ENCODE peak calls at places on chromosomes 3 and 15, in ten cellular contexts. One of them, this sample, is unnamed.

GRCh38 chr3:30890907-30891306 is 3.6 kb downstream of the GADL1 start:
- DNase-seq in neuronal stem cell: no peak
- DNase-seq in activated naive CD8-positive, alpha-beta T cell treated with anti-CD3 and anti-CD28 coated beads for 36 hours: no peak
- DNase-seq in effector memory CD8-positive, alpha-beta T cell: no peak
- DNase-seq in activated CD4-positive, alpha-beta T cell treated with anti-CD3 and anti-CD28 coated beads for 24 hours: no peak
- DNase-seq in KBM-7: no peak
- DNase-seq in skeletal muscle cell: no peak
- DNase-seq in ELF-1: no peak
- DNase-seq in LoVo: no peak
- DNase-seq in iris pigment epithelial cell: no peak
- DNase-seq in this sample: no peak

GRCh38 chr3:129345281-129345680 is 66.6 kb downstream of the HMCES start:
- DNase-seq in ELF-1: no peak
- DNase-seq in skeletal muscle cell: no peak
- DNase-seq in neuronal stem cell: no peak
- DNase-seq in activated naive CD8-positive, alpha-beta T cell treated with anti-CD3 and anti-CD28 coated beads for 36 hours: no peak
- DNase-seq in LoVo: no peak
- DNase-seq in iris pigment epithelial cell: no peak
- DNase-seq in effector memory CD8-positive, alpha-beta T cell: no peak
- DNase-seq in activated CD4-positive, alpha-beta T cell treated with anti-CD3 and anti-CD28 coated beads for 24 hours: no peak
- DNase-seq in KBM-7: no peak
- DNase-seq in this sample: no peak

GRCh38 chr15:35071071-35071470 is 14.0 kb downstream of the NANOGP8 start:
- DNase-seq in activated CD4-positive, alpha-beta T cell treated with anti-CD3 and anti-CD28 coated beads for 24 hours: no peak
- DNase-seq in activated naive CD8-positive, alpha-beta T cell treated with anti-CD3 and anti-CD28 coated beads for 36 hours: no peak
- DNase-seq in ELF-1: no peak
- DNase-seq in effector memory CD8-positive, alpha-beta T cell: no peak
- DNase-seq in KBM-7: no peak
- DNase-seq in skeletal muscle cell: no peak
- DNase-seq in neuronal stem cell: no peak
- DNase-seq in iris pigment epithelial cell: no peak
- DNase-seq in LoVo: no peak
- DNase-seq in this sample: no peak

GRCh38 chr15:67189326-67190051 is 65.0 kb downstream of the AAGAB start:
- DNase-seq in KBM-7: no peak
- DNase-seq in activated naive CD8-positive, alpha-beta T cell treated with anti-CD3 and anti-CD28 coated beads for 36 hours: no peak
- DNase-seq in ELF-1: no peak
- DNase-seq in LoVo: no peak
- DNase-seq in neuronal stem cell: no peak
- DNase-seq in activated CD4-positive, alpha-beta T cell treated with anti-CD3 and anti-CD28 coated beads for 24 hours: no peak
- DNase-seq in skeletal muscle cell: no peak
- DNase-seq in effector memory CD8-positive, alpha-beta T cell: no peak
- DNase-seq in iris pigment epithelial cell: peak
- DNase-seq in this sample: no peak

GRCh38 chr15:89021224-89021623 is 67.0 kb upstream of the ABHD2 start:
- DNase-seq in LoVo: no peak
- DNase-seq in skeletal muscle cell: no peak
- DNase-seq in activated naive CD8-positive, alpha-beta T cell treated with anti-CD3 and anti-CD28 coated beads for 36 hours: no peak
- DNase-seq in iris pigment epithelial cell: no peak
- DNase-seq in activated CD4-positive, alpha-beta T cell treated with anti-CD3 and anti-CD28 coated beads for 24 hours: no peak
- DNase-seq in effector memory CD8-positive, alpha-beta T cell: no peak
- DNase-seq in KBM-7: peak
- DNase-seq in neuronal stem cell: no peak
- DNase-seq in ELF-1: no peak
- DNase-seq in this sample: no peak

GRCh38 chr3:32432711-32433530 is 41.3 kb downstream of the CMTM7 start:
- DNase-seq in skeletal muscle cell: no peak
- DNase-seq in neuronal stem cell: no peak
- DNase-seq in activated naive CD8-positive, alpha-beta T cell treated with anti-CD3 and anti-CD28 coated beads for 36 hours: peak
- DNase-seq in activated CD4-positive, alpha-beta T cell treated with anti-CD3 and anti-CD28 coated beads for 24 hours: no peak
- DNase-seq in ELF-1: no peak
- DNase-seq in LoVo: no peak
- DNase-seq in KBM-7: no peak
- DNase-seq in effector memory CD8-positive, alpha-beta T cell: peak
- DNase-seq in iris pigment epithelial cell: peak
- DNase-seq in this sample: no peak

GRCh38 chr15:89690276-89691218 is at the start of the genes PEX11A and WDR93:
- DNase-seq in ELF-1: peak
- DNase-seq in effector memory CD8-positive, alpha-beta T cell: peak
- DNase-seq in LoVo: peak
- DNase-seq in skeletal muscle cell: no peak
- DNase-seq in activated naive CD8-positive, alpha-beta T cell treated with anti-CD3 and anti-CD28 coated beads for 36 hours: peak
- DNase-seq in activated CD4-positive, alpha-beta T cell treated with anti-CD3 and anti-CD28 coated beads for 24 hours: peak
- DNase-seq in iris pigment epithelial cell: peak
- DNase-seq in neuronal stem cell: peak
- DNase-seq in KBM-7: no peak
- DNase-seq in this sample: peak

GRCh38 chr15:69357773-69358765 is 56.1 kb upstream of the KIF23 start:
- DNase-seq in iris pigment epithelial cell: peak
- DNase-seq in skeletal muscle cell: no peak
- DNase-seq in LoVo: no peak
- DNase-seq in activated naive CD8-positive, alpha-beta T cell treated with anti-CD3 and anti-CD28 coated beads for 36 hours: no peak
- DNase-seq in activated CD4-positive, alpha-beta T cell treated with anti-CD3 and anti-CD28 coated beads for 24 hours: no peak
- DNase-seq in ELF-1: peak
- DNase-seq in effector memory CD8-positive, alpha-beta T cell: no peak
- DNase-seq in KBM-7: no peak
- DNase-seq in neuronal stem cell: peak
- DNase-seq in this sample: no peak

GRCh38 chr3:100548053-100548452 is 55.6 kb downstream of the TMEM45A start:
- DNase-seq in skeletal muscle cell: no peak
- DNase-seq in KBM-7: no peak
- DNase-seq in ELF-1: no peak
- DNase-seq in effector memory CD8-positive, alpha-beta T cell: no peak
- DNase-seq in activated naive CD8-positive, alpha-beta T cell treated with anti-CD3 and anti-CD28 coated beads for 36 hours: no peak
- DNase-seq in LoVo: no peak
- DNase-seq in activated CD4-positive, alpha-beta T cell treated with anti-CD3 and anti-CD28 coated beads for 24 hours: no peak
- DNase-seq in iris pigment epithelial cell: no peak
- DNase-seq in neuronal stem cell: no peak
- DNase-seq in this sample: no peak

GRCh38 chr3:196163687-196164493 is 47.3 kb downstream of the ZDHHC19 start:
- DNase-seq in KBM-7: peak
- DNase-seq in neuronal stem cell: no peak
- DNase-seq in iris pigment epithelial cell: no peak
- DNase-seq in activated CD4-positive, alpha-beta T cell treated with anti-CD3 and anti-CD28 coated beads for 24 hours: no peak
- DNase-seq in LoVo: no peak
- DNase-seq in activated naive CD8-positive, alpha-beta T cell treated with anti-CD3 and anti-CD28 coated beads for 36 hours: no peak
- DNase-seq in skeletal muscle cell: no peak
- DNase-seq in effector memory CD8-positive, alpha-beta T cell: no peak
- DNase-seq in ELF-1: peak
- DNase-seq in this sample: peak

GRCh38 chr15:80580107-80580506 is 115.0 kb upstream of the ABHD17C start:
- DNase-seq in neuronal stem cell: no peak
- DNase-seq in KBM-7: peak
- DNase-seq in ELF-1: peak
- DNase-seq in activated naive CD8-positive, alpha-beta T cell treated with anti-CD3 and anti-CD28 coated beads for 36 hours: no peak
- DNase-seq in LoVo: no peak
- DNase-seq in skeletal muscle cell: peak
- DNase-seq in effector memory CD8-positive, alpha-beta T cell: no peak
- DNase-seq in activated CD4-positive, alpha-beta T cell treated with anti-CD3 and anti-CD28 coated beads for 24 hours: no peak
- DNase-seq in iris pigment epithelial cell: peak
- DNase-seq in this sample: no peak

GRCh38 chr15:64877435-64877834 is 34.3 kb upstream of the ANKDD1A start:
- DNase-seq in ELF-1: no peak
- DNase-seq in effector memory CD8-positive, alpha-beta T cell: no peak
- DNase-seq in KBM-7: peak
- DNase-seq in skeletal muscle cell: no peak
- DNase-seq in activated CD4-positive, alpha-beta T cell treated with anti-CD3 and anti-CD28 coated beads for 24 hours: no peak
- DNase-seq in iris pigment epithelial cell: no peak
- DNase-seq in activated naive CD8-positive, alpha-beta T cell treated with anti-CD3 and anti-CD28 coated beads for 36 hours: no peak
- DNase-seq in LoVo: no peak
- DNase-seq in neuronal stem cell: no peak
- DNase-seq in this sample: no peak

GRCh38 chr3:125206934-125207333 is 5.6 kb downstream of the SLC12A8 start:
- DNase-seq in skeletal muscle cell: no peak
- DNase-seq in effector memory CD8-positive, alpha-beta T cell: no peak
- DNase-seq in KBM-7: no peak
- DNase-seq in activated naive CD8-positive, alpha-beta T cell treated with anti-CD3 and anti-CD28 coated beads for 36 hours: no peak
- DNase-seq in iris pigment epithelial cell: no peak
- DNase-seq in neuronal stem cell: no peak
- DNase-seq in activated CD4-positive, alpha-beta T cell treated with anti-CD3 and anti-CD28 coated beads for 24 hours: no peak
- DNase-seq in ELF-1: no peak
- DNase-seq in LoVo: no peak
- DNase-seq in this sample: no peak

GRCh38 chr3:110900583-110900982 is 171.0 kb upstream of the NECTIN3 start:
- DNase-seq in skeletal muscle cell: peak
- DNase-seq in LoVo: peak
- DNase-seq in iris pigment epithelial cell: peak
- DNase-seq in activated CD4-positive, alpha-beta T cell treated with anti-CD3 and anti-CD28 coated beads for 24 hours: no peak
- DNase-seq in activated naive CD8-positive, alpha-beta T cell treated with anti-CD3 and anti-CD28 coated beads for 36 hours: no peak
- DNase-seq in ELF-1: no peak
- DNase-seq in effector memory CD8-positive, alpha-beta T cell: no peak
- DNase-seq in KBM-7: no peak
- DNase-seq in neuronal stem cell: no peak
- DNase-seq in this sample: no peak

GRCh38 chr15:78709263-78709882 is 68.4 kb upstream of the CHRNB4 start:
- DNase-seq in activated naive CD8-positive, alpha-beta T cell treated with anti-CD3 and anti-CD28 coated beads for 36 hours: peak
- DNase-seq in iris pigment epithelial cell: no peak
- DNase-seq in activated CD4-positive, alpha-beta T cell treated with anti-CD3 and anti-CD28 coated beads for 24 hours: peak
- DNase-seq in effector memory CD8-positive, alpha-beta T cell: peak
- DNase-seq in ELF-1: peak
- DNase-seq in KBM-7: peak
- DNase-seq in skeletal muscle cell: no peak
- DNase-seq in neuronal stem cell: peak
- DNase-seq in LoVo: peak
- DNase-seq in this sample: peak

GRCh38 chr15:86433983-86434382 is 354.3 kb downstream of the AGBL1 start:
- DNase-seq in neuronal stem cell: no peak
- DNase-seq in effector memory CD8-positive, alpha-beta T cell: no peak
- DNase-seq in LoVo: no peak
- DNase-seq in iris pigment epithelial cell: no peak
- DNase-seq in activated naive CD8-positive, alpha-beta T cell treated with anti-CD3 and anti-CD28 coated beads for 36 hours: no peak
- DNase-seq in KBM-7: no peak
- DNase-seq in skeletal muscle cell: no peak
- DNase-seq in ELF-1: no peak
- DNase-seq in activated CD4-positive, alpha-beta T cell treated with anti-CD3 and anti-CD28 coated beads for 24 hours: no peak
- DNase-seq in this sample: no peak

GRCh38 chr3:120682095-120682681 is at the start of gene HGD:
- DNase-seq in neuronal stem cell: no peak
- DNase-seq in KBM-7: no peak
- DNase-seq in activated CD4-positive, alpha-beta T cell treated with anti-CD3 and anti-CD28 coated beads for 24 hours: no peak
- DNase-seq in activated naive CD8-positive, alpha-beta T cell treated with anti-CD3 and anti-CD28 coated beads for 36 hours: no peak
- DNase-seq in ELF-1: peak
- DNase-seq in effector memory CD8-positive, alpha-beta T cell: no peak
- DNase-seq in LoVo: peak
- DNase-seq in iris pigment epithelial cell: peak
- DNase-seq in skeletal muscle cell: no peak
- DNase-seq in this sample: no peak

GRCh38 chr3:99817047-99817436 is 620 bp upstream of the CMSS1 start:
- DNase-seq in neuronal stem cell: peak
- DNase-seq in LoVo: peak
- DNase-seq in ELF-1: no peak
- DNase-seq in activated CD4-positive, alpha-beta T cell treated with anti-CD3 and anti-CD28 coated beads for 24 hours: no peak
- DNase-seq in activated naive CD8-positive, alpha-beta T cell treated with anti-CD3 and anti-CD28 coated beads for 36 hours: no peak
- DNase-seq in skeletal muscle cell: no peak
- DNase-seq in effector memory CD8-positive, alpha-beta T cell: no peak
- DNase-seq in iris pigment epithelial cell: no peak
- DNase-seq in KBM-7: no peak
- DNase-seq in this sample: peak

GRCh38 chr15:58608129-58608590 is 141.3 kb downstream of the ADAM10 start:
- DNase-seq in iris pigment epithelial cell: peak
- DNase-seq in skeletal muscle cell: peak
- DNase-seq in KBM-7: no peak
- DNase-seq in neuronal stem cell: no peak
- DNase-seq in ELF-1: no peak
- DNase-seq in LoVo: no peak
- DNase-seq in effector memory CD8-positive, alpha-beta T cell: peak
- DNase-seq in activated naive CD8-positive, alpha-beta T cell treated with anti-CD3 and anti-CD28 coated beads for 36 hours: no peak
- DNase-seq in activated CD4-positive, alpha-beta T cell treated with anti-CD3 and anti-CD28 coated beads for 24 hours: no peak
- DNase-seq in this sample: no peak

GRCh38 chr3:130850044-130850797 is 43.7 kb upstream of the ATP2C1 start:
- DNase-seq in activated naive CD8-positive, alpha-beta T cell treated with anti-CD3 and anti-CD28 coated beads for 36 hours: peak
- DNase-seq in activated CD4-positive, alpha-beta T cell treated with anti-CD3 and anti-CD28 coated beads for 24 hours: peak
- DNase-seq in KBM-7: peak
- DNase-seq in iris pigment epithelial cell: peak
- DNase-seq in LoVo: no peak
- DNase-seq in neuronal stem cell: no peak
- DNase-seq in skeletal muscle cell: peak
- DNase-seq in ELF-1: no peak
- DNase-seq in effector memory CD8-positive, alpha-beta T cell: no peak
- DNase-seq in this sample: peak

GRCh38 chr15:79641841-79642240 is 209.7 kb downstream of the MINAR1 start:
- DNase-seq in LoVo: no peak
- DNase-seq in effector memory CD8-positive, alpha-beta T cell: no peak
- DNase-seq in ELF-1: no peak
- DNase-seq in KBM-7: no peak
- DNase-seq in neuronal stem cell: no peak
- DNase-seq in activated naive CD8-positive, alpha-beta T cell treated with anti-CD3 and anti-CD28 coated beads for 36 hours: no peak
- DNase-seq in iris pigment epithelial cell: no peak
- DNase-seq in skeletal muscle cell: no peak
- DNase-seq in activated CD4-positive, alpha-beta T cell treated with anti-CD3 and anti-CD28 coated beads for 24 hours: no peak
- DNase-seq in this sample: no peak

GRCh38 chr3:17340261-17340660 is 402.2 kb downstream of the TBC1D5 start:
- DNase-seq in iris pigment epithelial cell: no peak
- DNase-seq in neuronal stem cell: no peak
- DNase-seq in activated CD4-positive, alpha-beta T cell treated with anti-CD3 and anti-CD28 coated beads for 24 hours: no peak
- DNase-seq in skeletal muscle cell: no peak
- DNase-seq in KBM-7: no peak
- DNase-seq in LoVo: no peak
- DNase-seq in activated naive CD8-positive, alpha-beta T cell treated with anti-CD3 and anti-CD28 coated beads for 36 hours: no peak
- DNase-seq in effector memory CD8-positive, alpha-beta T cell: no peak
- DNase-seq in ELF-1: no peak
- DNase-seq in this sample: no peak

GRCh38 chr3:183980408-183980807 is 37.3 kb downstream of the ABCC5 start:
- DNase-seq in activated naive CD8-positive, alpha-beta T cell treated with anti-CD3 and anti-CD28 coated beads for 36 hours: no peak
- DNase-seq in iris pigment epithelial cell: peak
- DNase-seq in LoVo: no peak
- DNase-seq in skeletal muscle cell: peak
- DNase-seq in neuronal stem cell: no peak
- DNase-seq in effector memory CD8-positive, alpha-beta T cell: no peak
- DNase-seq in activated CD4-positive, alpha-beta T cell treated with anti-CD3 and anti-CD28 coated beads for 24 hours: no peak
- DNase-seq in KBM-7: no peak
- DNase-seq in ELF-1: no peak
- DNase-seq in this sample: no peak

GRCh38 chr3:38644016-38644661 is 5.3 kb downstream of the SCN5A start:
- DNase-seq in skeletal muscle cell: no peak
- DNase-seq in ELF-1: no peak
- DNase-seq in neuronal stem cell: no peak
- DNase-seq in activated naive CD8-positive, alpha-beta T cell treated with anti-CD3 and anti-CD28 coated beads for 36 hours: no peak
- DNase-seq in iris pigment epithelial cell: no peak
- DNase-seq in effector memory CD8-positive, alpha-beta T cell: no peak
- DNase-seq in KBM-7: no peak
- DNase-seq in LoVo: no peak
- DNase-seq in activated CD4-positive, alpha-beta T cell treated with anti-CD3 and anti-CD28 coated beads for 24 hours: no peak
- DNase-seq in this sample: no peak

GRCh38 chr15:70198441-70199123 is 100.9 kb upstream of the TLE3 start:
- DNase-seq in activated naive CD8-positive, alpha-beta T cell treated with anti-CD3 and anti-CD28 coated beads for 36 hours: no peak
- DNase-seq in skeletal muscle cell: no peak
- DNase-seq in activated CD4-positive, alpha-beta T cell treated with anti-CD3 and anti-CD28 coated beads for 24 hours: no peak
- DNase-seq in neuronal stem cell: no peak
- DNase-seq in iris pigment epithelial cell: no peak
- DNase-seq in ELF-1: no peak
- DNase-seq in effector memory CD8-positive, alpha-beta T cell: no peak
- DNase-seq in LoVo: no peak
- DNase-seq in KBM-7: no peak
- DNase-seq in this sample: no peak

GRCh38 chr15:40115670-40116093 is 7.0 kb upstream of the BMF start:
- DNase-seq in ELF-1: peak
- DNase-seq in neuronal stem cell: no peak
- DNase-seq in activated CD4-positive, alpha-beta T cell treated with anti-CD3 and anti-CD28 coated beads for 24 hours: no peak
- DNase-seq in iris pigment epithelial cell: no peak
- DNase-seq in activated naive CD8-positive, alpha-beta T cell treated with anti-CD3 and anti-CD28 coated beads for 36 hours: peak
- DNase-seq in skeletal muscle cell: no peak
- DNase-seq in KBM-7: peak
- DNase-seq in LoVo: no peak
- DNase-seq in effector memory CD8-positive, alpha-beta T cell: peak
- DNase-seq in this sample: no peak